ENCODE peak calls at places on chromosomes 11 and 22, in ten cellular contexts. One of them, this sample, is unnamed.

GRCh38 chr11:62787005-62787759 is at the start of gene TMEM179B:
- DNase-seq in fibroblast of mammary gland: peak
- DNase-seq in cardiac fibroblast: peak
- DNase-seq in fibroblast of lung: peak
- DNase-seq in tibial nerve: peak
- DNase-seq in CD8-positive, alpha-beta T cell: peak
- DNase-seq in AG04449: peak
- DNase-seq in PC-3: peak
- DNase-seq in astrocyte of the spinal cord: peak
- DNase-seq in pancreas: peak
- DNase-seq in this sample: peak

GRCh38 chr11:134542401-134543143 is 130.5 kb upstream of the B3GAT1 start:
- DNase-seq in astrocyte of the spinal cord: no peak
- DNase-seq in fibroblast of mammary gland: no peak
- DNase-seq in CD8-positive, alpha-beta T cell: no peak
- DNase-seq in cardiac fibroblast: no peak
- DNase-seq in AG04449: no peak
- DNase-seq in tibial nerve: no peak
- DNase-seq in fibroblast of lung: no peak
- DNase-seq in pancreas: no peak
- DNase-seq in PC-3: peak
- DNase-seq in this sample: no peak

GRCh38 chr22:35648066-35649025 is at the start of gene APOL6:
- DNase-seq in cardiac fibroblast: peak
- DNase-seq in tibial nerve: no peak
- DNase-seq in pancreas: no peak
- DNase-seq in fibroblast of mammary gland: peak
- DNase-seq in AG04449: no peak
- DNase-seq in CD8-positive, alpha-beta T cell: peak
- DNase-seq in PC-3: peak
- DNase-seq in astrocyte of the spinal cord: peak
- DNase-seq in fibroblast of lung: peak
- DNase-seq in this sample: no peak

GRCh38 chr22:39219071-39220050 is 25.4 kb downstream of the PDGFB start:
- DNase-seq in pancreas: no peak
- DNase-seq in AG04449: no peak
- DNase-seq in PC-3: no peak
- DNase-seq in astrocyte of the spinal cord: no peak
- DNase-seq in fibroblast of mammary gland: no peak
- DNase-seq in fibroblast of lung: no peak
- DNase-seq in CD8-positive, alpha-beta T cell: no peak
- DNase-seq in cardiac fibroblast: no peak
- DNase-seq in tibial nerve: no peak
- DNase-seq in this sample: no peak

GRCh38 chr11:76703707-76704106 is 33.2 kb upstream of the LRRC32 start:
- DNase-seq in CD8-positive, alpha-beta T cell: no peak
- DNase-seq in PC-3: no peak
- DNase-seq in tibial nerve: no peak
- DNase-seq in cardiac fibroblast: no peak
- DNase-seq in AG04449: no peak
- DNase-seq in pancreas: no peak
- DNase-seq in fibroblast of lung: no peak
- DNase-seq in astrocyte of the spinal cord: no peak
- DNase-seq in fibroblast of mammary gland: no peak
- DNase-seq in this sample: no peak

GRCh38 chr11:15688351-15688792 is 573.6 kb downstream of the INSC start:
- DNase-seq in cardiac fibroblast: peak
- DNase-seq in fibroblast of mammary gland: peak
- DNase-seq in PC-3: no peak
- DNase-seq in astrocyte of the spinal cord: peak
- DNase-seq in tibial nerve: peak
- DNase-seq in fibroblast of lung: peak
- DNase-seq in CD8-positive, alpha-beta T cell: no peak
- DNase-seq in pancreas: no peak
- DNase-seq in AG04449: no peak
- DNase-seq in this sample: no peak

GRCh38 chr11:72589802-72590761 is 84.1 kb downstream of the PDE2A start:
- DNase-seq in PC-3: peak
- DNase-seq in fibroblast of mammary gland: peak
- DNase-seq in fibroblast of lung: peak
- DNase-seq in CD8-positive, alpha-beta T cell: peak
- DNase-seq in astrocyte of the spinal cord: peak
- DNase-seq in cardiac fibroblast: peak
- DNase-seq in AG04449: no peak
- DNase-seq in pancreas: peak
- DNase-seq in tibial nerve: no peak
- DNase-seq in this sample: no peak

GRCh38 chr22:25714739-25715138 is 27.2 kb upstream of the MYO18B start:
- DNase-seq in cardiac fibroblast: no peak
- DNase-seq in astrocyte of the spinal cord: no peak
- DNase-seq in fibroblast of mammary gland: no peak
- DNase-seq in tibial nerve: no peak
- DNase-seq in fibroblast of lung: no peak
- DNase-seq in AG04449: no peak
- DNase-seq in CD8-positive, alpha-beta T cell: no peak
- DNase-seq in pancreas: no peak
- DNase-seq in PC-3: no peak
- DNase-seq in this sample: no peak

DNA sequence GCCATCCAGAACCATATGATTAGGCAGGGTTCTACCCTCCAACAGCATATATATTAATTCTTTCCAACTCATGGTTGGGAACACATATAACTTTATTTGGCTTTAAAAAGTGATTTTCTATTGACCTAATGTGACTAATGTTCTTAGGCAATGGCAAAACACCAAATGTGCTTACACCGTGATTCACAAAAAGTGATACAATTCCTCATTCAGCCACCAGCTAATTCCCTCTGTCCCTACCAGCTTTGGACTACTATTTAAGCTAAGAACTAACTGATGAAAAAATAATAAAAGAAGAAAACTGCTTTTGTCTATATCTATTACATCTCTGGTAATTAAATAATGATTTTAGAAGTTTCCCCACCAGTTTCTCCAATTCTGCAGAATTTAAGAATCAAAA is 4.7 kb downstream of the CTSC start:
- DNase-seq in pancreas: no peak
- DNase-seq in cardiac fibroblast: peak
- DNase-seq in CD8-positive, alpha-beta T cell: no peak
- DNase-seq in tibial nerve: no peak
- DNase-seq in fibroblast of mammary gland: peak
- DNase-seq in fibroblast of lung: peak
- DNase-seq in PC-3: peak
- DNase-seq in astrocyte of the spinal cord: peak
- DNase-seq in AG04449: no peak
- DNase-seq in this sample: no peak
- H3K4me3 ChIP-seq in pancreas: no peak
- H3K4me3 ChIP-seq in cardiac fibroblast: no peak
- H3K4me3 ChIP-seq in CD8-positive, alpha-beta T cell: no peak
- H3K4me3 ChIP-seq in tibial nerve: no peak
- H3K4me3 ChIP-seq in fibroblast of mammary gland: no peak
- H3K4me3 ChIP-seq in fibroblast of lung: no peak
- H3K4me3 ChIP-seq in PC-3: peak
- H3K4me3 ChIP-seq in astrocyte of the spinal cord: no peak
- H3K4me3 ChIP-seq in AG04449: no peak
- H3K4me3 ChIP-seq in this sample: no peak

GRCh38 chr11:44944181-44944852 is 6.4 kb downstream of the TP53I11 start:
- DNase-seq in cardiac fibroblast: no peak
- DNase-seq in astrocyte of the spinal cord: no peak
- DNase-seq in fibroblast of lung: no peak
- DNase-seq in CD8-positive, alpha-beta T cell: no peak
- DNase-seq in tibial nerve: no peak
- DNase-seq in AG04449: no peak
- DNase-seq in fibroblast of mammary gland: no peak
- DNase-seq in PC-3: no peak
- DNase-seq in pancreas: no peak
- DNase-seq in this sample: no peak

GRCh38 chr11:44944853-44945235 is 5.8 kb downstream of the TP53I11 start:
- DNase-seq in AG04449: no peak
- DNase-seq in astrocyte of the spinal cord: no peak
- DNase-seq in cardiac fibroblast: no peak
- DNase-seq in fibroblast of mammary gland: no peak
- DNase-seq in tibial nerve: no peak
- DNase-seq in fibroblast of lung: no peak
- DNase-seq in CD8-positive, alpha-beta T cell: no peak
- DNase-seq in pancreas: no peak
- DNase-seq in PC-3: peak
- DNase-seq in this sample: no peak

GRCh38 chr11:44947114-44947513 is 3.6 kb downstream of the TP53I11 start:
- DNase-seq in fibroblast of mammary gland: no peak
- DNase-seq in PC-3: no peak
- DNase-seq in astrocyte of the spinal cord: no peak
- DNase-seq in CD8-positive, alpha-beta T cell: no peak
- DNase-seq in fibroblast of lung: no peak
- DNase-seq in cardiac fibroblast: no peak
- DNase-seq in tibial nerve: no peak
- DNase-seq in AG04449: no peak
- DNase-seq in pancreas: no peak
- DNase-seq in this sample: no peak

GRCh38 chr11:44946268-44946667 is 4.4 kb downstream of the TP53I11 start:
- DNase-seq in CD8-positive, alpha-beta T cell: no peak
- DNase-seq in tibial nerve: peak
- DNase-seq in astrocyte of the spinal cord: no peak
- DNase-seq in PC-3: no peak
- DNase-seq in fibroblast of lung: no peak
- DNase-seq in pancreas: no peak
- DNase-seq in fibroblast of mammary gland: peak
- DNase-seq in AG04449: no peak
- DNase-seq in cardiac fibroblast: peak
- DNase-seq in this sample: no peak

DNA sequence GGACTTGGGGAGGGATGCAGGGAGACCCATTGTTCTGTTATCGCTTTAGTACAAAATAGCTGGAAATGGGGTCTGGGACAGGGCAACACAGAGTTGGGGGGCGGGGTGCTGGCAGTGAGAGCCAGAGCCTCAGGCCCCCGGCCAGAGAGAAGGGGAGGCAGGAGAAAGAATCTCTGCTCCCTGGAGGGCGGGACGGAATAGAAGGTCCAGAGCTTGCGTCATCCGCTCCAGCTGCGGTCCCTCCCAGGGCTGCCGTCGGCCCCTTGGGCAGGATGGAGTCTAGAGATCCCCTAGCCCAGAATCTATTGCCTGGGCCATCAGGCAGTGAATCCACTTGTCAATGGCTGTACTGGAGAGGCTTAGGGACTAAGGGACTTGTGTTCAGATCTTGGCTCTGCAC is 5.0 kb downstream of the TP53I11 start:
- DNase-seq in astrocyte of the spinal cord: no peak
- DNase-seq in pancreas: no peak
- DNase-seq in cardiac fibroblast: peak
- DNase-seq in tibial nerve: no peak
- DNase-seq in CD8-positive, alpha-beta T cell: no peak
- DNase-seq in fibroblast of mammary gland: no peak
- DNase-seq in fibroblast of lung: no peak
- DNase-seq in PC-3: no peak
- DNase-seq in AG04449: no peak
- DNase-seq in this sample: no peak
- TF ChIP-seq CTCF in astrocyte of the spinal cord: no peak
- TF ChIP-seq CTCF in pancreas: no peak
- TF ChIP-seq CTCF in cardiac fibroblast: no peak
- TF ChIP-seq CTCF in tibial nerve: no peak
- TF ChIP-seq CTCF in CD8-positive, alpha-beta T cell: no peak
- TF ChIP-seq CTCF in fibroblast of mammary gland: no peak
- TF ChIP-seq CTCF in fibroblast of lung: no peak
- TF ChIP-seq CTCF in PC-3: no peak
- TF ChIP-seq CTCF in AG04449: no peak
- TF ChIP-seq CTCF in this sample: no peak

GRCh38 chr11:61068581-61068980 is 33.7 kb upstream of the CD5 start:
- DNase-seq in cardiac fibroblast: no peak
- DNase-seq in fibroblast of lung: no peak
- DNase-seq in CD8-positive, alpha-beta T cell: no peak
- DNase-seq in PC-3: no peak
- DNase-seq in pancreas: no peak
- DNase-seq in tibial nerve: no peak
- DNase-seq in astrocyte of the spinal cord: no peak
- DNase-seq in AG04449: no peak
- DNase-seq in fibroblast of mammary gland: no peak
- DNase-seq in this sample: no peak

GRCh38 chr11:61069427-61069826 is 32.9 kb upstream of the CD5 start:
- DNase-seq in CD8-positive, alpha-beta T cell: no peak
- DNase-seq in AG04449: no peak
- DNase-seq in fibroblast of lung: no peak
- DNase-seq in astrocyte of the spinal cord: no peak
- DNase-seq in tibial nerve: no peak
- DNase-seq in cardiac fibroblast: no peak
- DNase-seq in fibroblast of mammary gland: no peak
- DNase-seq in PC-3: no peak
- DNase-seq in pancreas: no peak
- DNase-seq in this sample: no peak

GRCh38 chr11:61067782-61068181 is 34.5 kb upstream of the CD5 start:
- DNase-seq in tibial nerve: no peak
- DNase-seq in fibroblast of lung: no peak
- DNase-seq in AG04449: no peak
- DNase-seq in CD8-positive, alpha-beta T cell: no peak
- DNase-seq in PC-3: no peak
- DNase-seq in fibroblast of mammary gland: no peak
- DNase-seq in astrocyte of the spinal cord: no peak
- DNase-seq in cardiac fibroblast: no peak
- DNase-seq in pancreas: no peak
- DNase-seq in this sample: no peak

GRCh38 chr11:61066645-61067044 is 35.6 kb upstream of the CD5 start:
- DNase-seq in PC-3: no peak
- DNase-seq in pancreas: no peak
- DNase-seq in fibroblast of lung: no peak
- DNase-seq in fibroblast of mammary gland: no peak
- DNase-seq in astrocyte of the spinal cord: no peak
- DNase-seq in tibial nerve: no peak
- DNase-seq in AG04449: no peak
- DNase-seq in CD8-positive, alpha-beta T cell: no peak
- DNase-seq in cardiac fibroblast: no peak
- DNase-seq in this sample: no peak

GRCh38 chr11:61065955-61066638 is 36.2 kb upstream of the CD5 start:
- DNase-seq in AG04449: no peak
- DNase-seq in astrocyte of the spinal cord: no peak
- DNase-seq in tibial nerve: no peak
- DNase-seq in cardiac fibroblast: no peak
- DNase-seq in fibroblast of mammary gland: no peak
- DNase-seq in fibroblast of lung: no peak
- DNase-seq in pancreas: no peak
- DNase-seq in CD8-positive, alpha-beta T cell: no peak
- DNase-seq in PC-3: no peak
- DNase-seq in this sample: no peak
- H3K4me3 ChIP-seq in AG04449: no peak
- H3K4me3 ChIP-seq in astrocyte of the spinal cord: no peak
- H3K4me3 ChIP-seq in tibial nerve: no peak
- H3K4me3 ChIP-seq in cardiac fibroblast: no peak
- H3K4me3 ChIP-seq in fibroblast of mammary gland: no peak
- H3K4me3 ChIP-seq in fibroblast of lung: no peak
- H3K4me3 ChIP-seq in pancreas: no peak
- H3K4me3 ChIP-seq in CD8-positive, alpha-beta T cell: no peak
- H3K4me3 ChIP-seq in PC-3: no peak
- H3K4me3 ChIP-seq in this sample: no peak

GRCh38 chr11:124778281-124778680 is 16.2 kb upstream of the ESAM start:
- DNase-seq in AG04449: no peak
- DNase-seq in pancreas: no peak
- DNase-seq in astrocyte of the spinal cord: no peak
- DNase-seq in fibroblast of lung: no peak
- DNase-seq in fibroblast of mammary gland: no peak
- DNase-seq in cardiac fibroblast: no peak
- DNase-seq in tibial nerve: no peak
- DNase-seq in CD8-positive, alpha-beta T cell: no peak
- DNase-seq in PC-3: peak
- DNase-seq in this sample: no peak

GRCh38 chr11:124783002-124783401 is 17.2 kb downstream of the MSANTD2 start:
- DNase-seq in CD8-positive, alpha-beta T cell: no peak
- DNase-seq in PC-3: no peak
- DNase-seq in fibroblast of lung: no peak
- DNase-seq in cardiac fibroblast: no peak
- DNase-seq in AG04449: no peak
- DNase-seq in tibial nerve: no peak
- DNase-seq in astrocyte of the spinal cord: no peak
- DNase-seq in pancreas: no peak
- DNase-seq in fibroblast of mammary gland: no peak
- DNase-seq in this sample: no peak

GRCh38 chr11:124779568-124779967 is 17.5 kb upstream of the ESAM start:
- DNase-seq in tibial nerve: no peak
- DNase-seq in fibroblast of mammary gland: no peak
- DNase-seq in astrocyte of the spinal cord: no peak
- DNase-seq in fibroblast of lung: peak
- DNase-seq in AG04449: no peak
- DNase-seq in PC-3: no peak
- DNase-seq in pancreas: no peak
- DNase-seq in CD8-positive, alpha-beta T cell: no peak
- DNase-seq in cardiac fibroblast: peak
- DNase-seq in this sample: no peak

GRCh38 chr11:124788521-124788920 is 11.7 kb downstream of the MSANTD2 start:
- DNase-seq in astrocyte of the spinal cord: no peak
- DNase-seq in PC-3: no peak
- DNase-seq in tibial nerve: no peak
- DNase-seq in fibroblast of mammary gland: peak
- DNase-seq in fibroblast of lung: peak
- DNase-seq in cardiac fibroblast: no peak
- DNase-seq in pancreas: no peak
- DNase-seq in AG04449: no peak
- DNase-seq in CD8-positive, alpha-beta T cell: no peak
- DNase-seq in this sample: no peak

GRCh38 chr11:124784051-124784450 is 16.2 kb downstream of the MSANTD2 start:
- DNase-seq in fibroblast of mammary gland: no peak
- DNase-seq in cardiac fibroblast: no peak
- DNase-seq in pancreas: no peak
- DNase-seq in PC-3: no peak
- DNase-seq in AG04449: no peak
- DNase-seq in astrocyte of the spinal cord: no peak
- DNase-seq in CD8-positive, alpha-beta T cell: no peak
- DNase-seq in fibroblast of lung: no peak
- DNase-seq in tibial nerve: no peak
- DNase-seq in this sample: no peak
- TF ChIP-seq CTCF in fibroblast of mammary gland: no peak
- TF ChIP-seq CTCF in cardiac fibroblast: no peak
- TF ChIP-seq CTCF in pancreas: no peak
- TF ChIP-seq CTCF in PC-3: no peak
- TF ChIP-seq CTCF in AG04449: no peak
- TF ChIP-seq CTCF in astrocyte of the spinal cord: no peak
- TF ChIP-seq CTCF in CD8-positive, alpha-beta T cell: no peak
- TF ChIP-seq CTCF in fibroblast of lung: no peak
- TF ChIP-seq CTCF in tibial nerve: no peak
- TF ChIP-seq CTCF in this sample: no peak